ENCODE peak calls at places on chromosomes 16 and 17, in four cellular contexts. R, V, G and C are unnamed samples.

GRCh38 chr17:29084476-29085148 is 41.7 kb downstream of the PIPOX start:
- DNase-seq in R (no peak), V (no peak), G (no peak), C (no peak)

GRCh38 chr16:85697441-85697840 is 8.7 kb upstream of the GINS2 start:
- DNase-seq in R (no peak), G (no peak), V (no peak), C (no peak)

GRCh38 chr17:50186661-50187402 is 14.6 kb downstream of the COL1A1 start:
- DNase-seq in R (no peak), V (no peak), G (no peak), C (no peak)

GRCh38 chr17:36978810-36979584 is 30.2 kb downstream of the AATF start:
- DNase-seq in V (no peak), R (no peak), G (no peak), C (no peak)

GRCh38 chr16:87570938-87571867 is 31.1 kb upstream of the JPH3 start:
- DNase-seq in G (peak), R (no peak), V (no peak), C (no peak)

GRCh38 chr17:11545002-11545401 is 53.3 kb upstream of the DNAH9 start:
- DNase-seq in G (no peak), R (no peak), V (no peak), C (no peak)

GRCh38 chr17:83053021-83053778 is 26.2 kb upstream of the METRNL start:
- DNase-seq in R (no peak), V (no peak), G (peak), C (no peak)

GRCh38 chr17:16293918-16294317 is 59.4 kb downstream of the CENPV start:
- DNase-seq in R (no peak), V (no peak), G (no peak), C (no peak)

GRCh38 chr17:4204676-4205075 is 59.1 kb downstream of the ANKFY1 start:
- DNase-seq in R (no peak), V (no peak), G (no peak), C (no peak)

GRCh38 chr16:8831450-8832382 is 34.1 kb downstream of the PMM2 start:
- DNase-seq in V (no peak), G (no peak), R (no peak), C (no peak)

GRCh38 chr17:80860703-80861359 is 130.8 kb upstream of the CHMP6 start:
- DNase-seq in V (no peak), R (no peak), G (no peak), C (no peak)

GRCh38 chr16:84605339-84605848 is 12.5 kb downstream of the COTL1 start:
- DNase-seq in R (no peak), G (no peak), V (no peak), C (no peak)

GRCh38 chr16:57013902-57014301 is 24.5 kb downstream of the NLRC5 start:
- DNase-seq in R (no peak), G (no peak), V (no peak), C (peak)

GRCh38 chr16:48535831-48536599 is 74.0 kb downstream of the N4BP1 start:
- DNase-seq in V (peak), G (no peak), R (peak), C (peak)

GRCh38 chr16:25126820-25127232 is 15.3 kb downstream of the LCMT1 start:
- DNase-seq in G (peak), V (no peak), R (no peak), C (peak)

GRCh38 chr16:48617711-48618148 is 7.8 kb upstream of the N4BP1 start:
- DNase-seq in R (no peak), G (no peak), V (no peak), C (no peak)

GRCh38 chr16:61007694-61008093 is 1028.5 kb downstream of the CDH8 start:
- DNase-seq in G (no peak), V (no peak), R (no peak), C (no peak)

GRCh38 chr16:61871837-61872777 is 164.1 kb downstream of the CDH8 start:
- DNase-seq in V (no peak), G (no peak), R (no peak), C (no peak)

GRCh38 chr17:41446806-41447205 is 6.0 kb upstream of the KRT38 start:
- DNase-seq in G (no peak), V (no peak), R (no peak), C (no peak)

GRCh38 chr17:51372345-51373004 is 112.1 kb downstream of the UTP18 start:
- DNase-seq in V (peak), G (peak), R (peak), C (peak)

GRCh38 chr17:45782889-45783592 is 1.1 kb upstream of the CRHR1 start:
- DNase-seq in R (peak), G (peak), V (no peak), C (no peak)

GRCh38 chr16:1069154-1069553 is 3.4 kb upstream of the SSTR5 start:
- DNase-seq in R (no peak), V (no peak), G (no peak), C (no peak)

GRCh38 chr17:63525190-63525946 is 2.2 kb downstream of the KCNH6 start:
- DNase-seq in V (no peak), R (no peak), G (no peak), C (no peak)

GRCh38 chr16:85910073-85910853 is 11.3 kb downstream of the IRF8 start:
- DNase-seq in R (no peak), G (no peak), V (no peak), C (no peak)

GRCh38 chr16:31382485-31383161 is 10.5 kb upstream of the ITGAD start:
- DNase-seq in R (peak), V (no peak), G (peak), C (peak)

GRCh38 chr17:60110586-60110985 is 31.9 kb upstream of the HEATR6 start:
- DNase-seq in R (no peak), G (no peak), V (no peak), C (no peak)

GRCh38 chr17:35088647-35088910 is 25.1 kb upstream of the RFFL start:
- DNase-seq in R (no peak), G (peak), V (no peak), C (no peak)

GRCh38 chr16:65062736-65063583 is 58.9 kb downstream of the CDH11 start:
- DNase-seq in G (no peak), V (no peak), R (no peak), C (no peak)
- TF ChIP-seq SPI1 in G (no peak), V (no peak), R (no peak), C (no peak)

DNA sequence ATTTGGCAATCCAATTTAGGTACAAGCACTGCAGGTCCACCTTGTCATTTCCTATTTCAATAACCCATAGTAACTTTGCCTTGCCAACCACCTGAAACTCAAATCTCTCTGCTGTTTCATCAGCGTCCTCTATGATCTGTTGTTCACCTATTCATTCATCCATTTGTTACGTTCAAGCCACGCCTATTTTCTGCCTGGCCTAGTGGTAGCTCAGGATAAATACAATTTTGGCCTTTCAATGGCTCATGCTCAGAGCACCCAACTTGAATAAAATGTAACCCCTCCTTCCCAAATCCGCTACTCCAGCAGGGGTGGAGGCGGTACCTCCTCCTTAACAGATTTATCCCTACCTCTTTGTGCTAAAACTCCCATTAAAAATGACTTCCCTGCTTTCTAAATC is 3.6 kb upstream of the FBXO47 start:
- DNase-seq in V (no peak), R (no peak), G (peak), C (no peak)
- TF ChIP-seq SPI1 in V (no peak), R (no peak), G (no peak), C (no peak)

GRCh38 chr16:53282975-53283946 is 151.0 kb upstream of the RBL2 start:
- DNase-seq in G (peak), V (peak), R (no peak), C (peak)
- TF ChIP-seq SPI1 in G (no peak), V (no peak), R (no peak), C (no peak)

GRCh38 chr16:77285676-77286075 is 86.5 kb downstream of the SYCE1L start:
- DNase-seq in G (no peak), V (no peak), R (no peak), C (no peak)

GRCh38 chr16:77288222-77288621 is 89.0 kb downstream of the SYCE1L start:
- DNase-seq in R (no peak), G (no peak), V (no peak), C (no peak)

GRCh38 chr16:77289331-77289809 is 90.2 kb downstream of the SYCE1L start:
- DNase-seq in V (no peak), R (no peak), G (no peak), C (no peak)

GRCh38 chr16:77295896-77296295 is 96.7 kb downstream of the SYCE1L start:
- DNase-seq in G (no peak), R (no peak), V (no peak), C (no peak)

GRCh38 chr16:77290451-77291110 is 91.4 kb downstream of the SYCE1L start:
- DNase-seq in G (no peak), R (no peak), V (no peak), C (no peak)
- TF ChIP-seq SPI1 in G (no peak), R (no peak), V (no peak), C (no peak)